ENCODE peak calls at places on chromosomes 1 and 21, in five cellular contexts. P, K, Z, A and I are unnamed samples.

GRCh38 chr1:18240906-18241305 is 133.3 kb downstream of the IGSF21 start:
- DNase-seq in P (no peak), K (no peak), Z (no peak), A (no peak), I (no peak)

GRCh38 chr1:85047472-85048295 is 616 bp downstream of the MCOLN3 start:
- DNase-seq in P (peak), K (peak), Z (peak), A (no peak), I (no peak)

GRCh38 chr1:53323316-53323715 is 4.6 kb downstream of the LRP8 start:
- DNase-seq in P (peak), K (peak), Z (no peak), A (no peak), I (no peak)

GRCh38 chr1:165632491-165632890 is 1.5 kb downstream of the MGST3 start:
- DNase-seq in P (no peak), K (no peak), Z (no peak), A (peak), I (no peak)

GRCh38 chr1:157178490-157178889 is 40.3 kb upstream of the ETV3 start:
- DNase-seq in P (no peak), K (no peak), Z (no peak), A (no peak), I (no peak)

GRCh38 chr1:30525980-30526651 is 197.3 kb downstream of the MATN1 start:
- DNase-seq in P (no peak), K (no peak), Z (peak), A (peak), I (no peak)

GRCh38 chr1:178408869-178409268 is 87.9 kb downstream of the CLEC20A start:
- DNase-seq in P (no peak), K (no peak), Z (no peak), A (peak), I (no peak)

GRCh38 chr1:153081736-153082135 is 10.3 kb upstream of the SPRR2B start:
- DNase-seq in P (no peak), K (no peak), Z (no peak), A (no peak), I (no peak)

GRCh38 chr1:61626820-61627219 is 98.1 kb downstream of the TM2D1 start:
- DNase-seq in P (no peak), K (no peak), Z (no peak), A (no peak), I (no peak)

GRCh38 chr1:83998599-83999315 is at the start of gene TTLL7:
- DNase-seq in P (peak), K (peak), Z (peak), A (peak), I (no peak)

GRCh38 chr1:54542120-54542961 is 5.7 kb upstream of the ACOT11 start:
- DNase-seq in P (peak), K (peak), Z (peak), A (peak), I (peak)

GRCh38 chr1:27972141-27972540 is 12.4 kb downstream of the XKR8 start:
- DNase-seq in P (no peak), K (no peak), Z (no peak), A (no peak), I (no peak)

GRCh38 chr1:44946720-44947059 is 39.7 kb downstream of the EIF2B3 start:
- DNase-seq in P (no peak), K (no peak), Z (no peak), A (no peak), I (no peak)

GRCh38 chr1:151715726-151716404 is 738 bp downstream of the CELF3 start:
- DNase-seq in P (no peak), K (peak), Z (no peak), A (no peak), I (peak)

GRCh38 chr1:21042920-21043605 is 133.6 kb downstream of the EIF4G3 start:
- DNase-seq in P (no peak), K (no peak), Z (no peak), A (peak), I (no peak)

GRCh38 chr1:66769512-66770229 is 17.4 kb downstream of the DYNLT5 start:
- DNase-seq in P (no peak), K (no peak), Z (no peak), A (no peak), I (peak)

GRCh38 chr21:39103689-39104088 is 79.6 kb downstream of the PSMG1 start:
- DNase-seq in P (no peak), K (no peak), Z (no peak), A (peak), I (no peak)

GRCh38 chr1:116268211-116268610 is 104.8 kb upstream of the ATP1A1 start:
- DNase-seq in P (peak), K (peak), Z (peak), A (no peak), I (no peak)

GRCh38 chr1:110207831-110208230 is 2.3 kb upstream of the KCNC4 start:
- DNase-seq in P (peak), K (peak), Z (peak), A (peak), I (peak)

GRCh38 chr21:44958471-44959191 is 18.8 kb downstream of the SLX9 start:
- DNase-seq in P (peak), K (peak), Z (peak), A (peak), I (no peak)

GRCh38 chr1:150066838-150067183 is 765 bp upstream of the VPS45 start:
- DNase-seq in P (peak), K (peak), Z (peak), A (no peak), I (peak)

GRCh38 chr1:162977944-162978568 is 91.1 kb upstream of the RGS4 start:
- DNase-seq in P (no peak), K (no peak), Z (no peak), A (no peak), I (no peak)

GRCh38 chr1:68442822-68443556 is 6.8 kb downstream of the RPE65 start:
- DNase-seq in P (no peak), K (no peak), Z (no peak), A (peak), I (peak)

GRCh38 chr1:204709960-204710912 is 24.7 kb upstream of the LRRN2 start:
- DNase-seq in P (no peak), K (no peak), Z (no peak), A (no peak), I (no peak)

GRCh38 chr1:29682918-29683314 is 446.6 kb downstream of the PTPRU start:
- DNase-seq in P (no peak), K (peak), Z (no peak), A (peak), I (no peak)

GRCh38 chr1:118948351-118948750 is 39.8 kb downstream of the TBX15 start:
- DNase-seq in P (no peak), K (no peak), Z (no peak), A (no peak), I (no peak)

GRCh38 chr21:38921511-38922215 is 115.9 kb downstream of the ETS2 start:
- DNase-seq in P (no peak), K (no peak), Z (no peak), A (no peak), I (no peak)

GRCh38 chr1:117433943-117434342 is 66.7 kb downstream of the MAN1A2 start:
- DNase-seq in P (no peak), K (no peak), Z (no peak), A (no peak), I (no peak)

GRCh38 chr1:51344602-51345299 is 14.4 kb upstream of the TTC39A start:
- DNase-seq in P (peak), K (peak), Z (no peak), A (no peak), I (no peak)
- H3K4me3 ChIP-seq in P (peak), K (peak), Z (peak), A (no peak), I (no peak)

DNA sequence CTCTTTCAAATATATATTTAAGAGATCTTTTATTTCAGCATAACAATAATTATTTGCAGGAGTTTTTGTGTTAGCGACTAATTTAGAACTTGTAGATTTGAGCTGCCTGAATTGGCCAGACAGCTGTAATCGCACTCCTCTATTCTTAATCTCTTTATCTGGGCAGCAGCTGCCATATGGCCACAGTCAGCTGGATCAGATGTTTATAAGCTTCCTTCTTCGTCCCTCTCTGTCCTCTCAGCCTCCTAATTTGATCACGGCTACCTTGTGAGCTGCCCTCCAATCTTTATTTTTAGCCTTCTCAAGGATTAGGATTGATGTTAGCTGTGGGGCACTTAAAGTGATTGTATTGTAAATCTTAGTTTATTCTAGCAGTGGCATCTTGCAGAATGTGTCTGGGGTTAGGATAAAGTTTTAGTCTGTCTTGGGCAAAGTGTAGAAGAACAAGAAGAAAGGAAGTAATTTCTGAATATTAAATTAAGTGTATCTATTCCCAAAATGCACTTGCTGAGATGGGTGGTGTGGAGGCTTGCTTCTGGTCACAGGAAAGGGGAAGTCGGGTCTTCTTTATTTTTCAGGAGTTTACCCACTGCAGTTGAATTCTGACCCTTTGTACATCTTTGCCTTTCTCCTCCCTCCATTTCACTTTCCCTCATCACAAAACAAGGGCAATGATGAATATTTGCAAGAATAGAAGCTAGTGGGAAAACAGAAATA is 1.1 kb downstream of the ZBTB18 start:
- DNase-seq in P (no peak), K (no peak), Z (no peak), A (peak), I (no peak)
- H3K4me3 ChIP-seq in P (no peak), K (no peak), Z (peak), A (no peak), I (no peak)

GRCh38 chr1:36238433-36238832 is 14.2 kb downstream of the THRAP3 start:
- DNase-seq in P (no peak), K (no peak), Z (no peak), A (peak), I (no peak)
- H3K4me3 ChIP-seq in P (no peak), K (no peak), Z (peak), A (peak), I (no peak)

GRCh38 chr1:40383488-40384412 is 10.2 kb downstream of the SMAP2 start:
- DNase-seq in P (no peak), K (no peak), Z (no peak), A (peak), I (no peak)
- H3K4me3 ChIP-seq in P (no peak), K (no peak), Z (no peak), A (peak), I (peak)

GRCh38 chr1:9246841-9247785 is 12.5 kb downstream of the H6PD start:
- DNase-seq in P (peak), K (no peak), Z (no peak), A (no peak), I (no peak)
- H3K4me3 ChIP-seq in P (no peak), K (no peak), Z (peak), A (no peak), I (no peak)

GRCh38 chr1:25562928-25563283 is 19.5 kb downstream of the LDLRAP1 start:
- DNase-seq in P (peak), K (peak), Z (no peak), A (no peak), I (no peak)
- H3K4me3 ChIP-seq in P (no peak), K (no peak), Z (no peak), A (no peak), I (no peak)

DNA sequence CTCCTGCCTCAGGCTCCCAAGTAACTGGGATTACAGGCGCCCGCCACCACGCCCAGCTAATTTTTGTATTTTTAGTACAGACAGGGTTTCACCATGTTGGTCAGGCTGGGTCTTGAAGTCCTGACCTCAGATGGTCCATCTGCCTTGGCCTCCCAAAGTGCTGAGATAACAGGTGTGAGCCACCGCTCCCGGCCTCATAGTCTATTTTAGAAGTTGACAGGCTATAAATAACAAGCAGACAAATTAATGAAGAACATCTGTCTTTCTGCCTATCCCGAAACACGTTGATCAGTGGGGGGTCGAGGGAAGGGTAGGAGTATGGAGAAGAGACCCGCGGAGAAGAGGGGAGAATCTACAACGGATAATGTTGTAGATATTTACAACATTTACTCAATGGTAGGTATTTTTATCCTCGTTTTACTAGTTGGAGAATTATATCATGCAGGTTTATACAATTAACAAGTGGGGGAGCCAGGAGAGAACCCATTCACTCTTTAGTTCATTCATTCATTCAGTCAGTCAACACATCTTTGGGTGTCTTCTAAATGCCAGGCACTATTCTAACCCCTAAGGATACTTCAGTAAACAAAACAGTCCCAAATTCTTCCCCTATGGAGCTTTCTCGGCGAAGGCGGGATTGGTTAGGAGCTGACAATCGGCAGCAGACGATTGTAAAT is 501 bp upstream of the IFNAR2 start:
- DNase-seq in P (no peak), K (no peak), Z (no peak), A (no peak), I (no peak)
- H3K4me3 ChIP-seq in P (peak), K (peak), Z (peak), A (peak), I (peak)